ENCODE peak calls at places on chromosomes 2 and 18, in ten cellular contexts. F is heart left ventricle; K is neural crest cell; D is psoas muscle; U is OCI-LY7; G is AG04450; E is choroid plexus epithelial cell; X is GM06990; P is CD8-positive, alpha-beta T cell; A is upper lobe of right lung. J is an unnamed sample.
A peak's percentile ranks its signal among the peaks of the same experiment; 100 is the strongest.

GRCh38 chr2:212770240-212770639 is 231.6 kb upstream of the ERBB4 start:
- DNase-seq in D (no peak), P (no peak), E (no peak), A (no peak), U (no peak), X (no peak), F (no peak), K (no peak), G (no peak), J (no peak)

GRCh38 chr2:25480561-25480960 is 138.8 kb upstream of the DNMT3A start:
- DNase-seq in A (no peak), F (no peak), D (no peak), U (no peak), G (no peak), K (no peak), X (no peak), E (no peak), P (no peak), J (no peak)

GRCh38 chr2:158507141-158507540 is 50.4 kb downstream of the PKP4 start:
- DNase-seq in F (no peak), X (peak; percentile 41), P (no peak), K (no peak), E (no peak), G (no peak), U (no peak), A (no peak), D (no peak), J (no peak)

GRCh38 chr2:84486436-84487115 is 27.5 kb upstream of the SUCLG1 start:
- DNase-seq in G (no peak), U (no peak), X (no peak), E (peak; percentile 47), P (no peak), K (no peak), D (no peak), F (no peak), A (no peak), J (no peak)

GRCh38 chr2:74333175-74333574 is 10.0 kb downstream of the SLC4A5 start:
- DNase-seq in G (peak; percentile 3), A (no peak), E (peak; percentile 74), X (no peak), U (peak; percentile 36), F (no peak), P (no peak), K (no peak), D (no peak), J (no peak)

GRCh38 chr2:233463586-233463985 is 103.0 kb downstream of the USP40 start:
- DNase-seq in U (no peak), A (no peak), K (no peak), E (no peak), G (no peak), D (no peak), P (no peak), X (no peak), F (peak; percentile 21), J (no peak)

GRCh38 chr2:64459575-64459974 is 5.6 kb downstream of the LGALSL start:
- DNase-seq in K (no peak), P (no peak), G (no peak), X (no peak), D (no peak), E (no peak), A (no peak), U (no peak), F (no peak), J (no peak)

GRCh38 chr2:191625016-191625415 is 52.9 kb upstream of the NABP1 start:
- DNase-seq in K (no peak), P (peak; percentile 29), D (no peak), X (peak; percentile 39), A (peak; percentile 62), U (peak; percentile 60), E (peak; percentile 86), F (no peak), G (no peak), J (no peak)

GRCh38 chr2:223954401-223954800 is 2.9 kb upstream of the MRPL44 start:
- DNase-seq in A (no peak), X (no peak), K (no peak), P (no peak), E (peak; percentile 96), D (no peak), G (peak; percentile 60), F (no peak), U (no peak), J (no peak)

GRCh38 chr2:147843421-147843863 is 1.4 kb upstream of the ACVR2A start:
- DNase-seq in G (no peak), X (no peak), P (no peak), K (no peak), D (no peak), U (no peak), A (no peak), F (no peak), E (no peak), J (no peak)

GRCh38 chr2:72126186-72127100 is 21.2 kb downstream of the CYP26B1 start:
- DNase-seq in A (no peak), X (no peak), P (no peak), G (no peak), D (no peak), E (no peak), F (no peak), K (no peak), U (peak; percentile 8), J (no peak)

GRCh38 chr18:55321268-55322175 is 266.5 kb downstream of the TCF4 start:
- DNase-seq in G (peak; percentile 75), D (peak; percentile 95), X (peak; percentile 94), P (peak; percentile 20), U (peak; percentile 79), F (peak; percentile 96), K (peak; percentile 81), A (peak; percentile 92), E (peak; percentile 97), J (no peak)

GRCh38 chr2:201259216-201259615 is 1.1 kb upstream of the CASP8 start:
- DNase-seq in D (no peak), X (no peak), G (no peak), E (no peak), F (no peak), K (no peak), P (no peak), A (no peak), U (no peak), J (no peak)

GRCh38 chr2:1817256-1818127 is 73.2 kb upstream of the PXDN start:
- DNase-seq in E (peak; percentile 76), K (peak; percentile 66), D (peak; percentile 90), P (peak; percentile 37), X (no peak), A (peak; percentile 88), U (peak; percentile 19), G (peak; percentile 93), F (peak; percentile 93), J (peak; percentile 74)

GRCh38 chr2:161136696-161137324 is 23.4 kb upstream of the TANK start:
- DNase-seq in E (peak; percentile 73), P (peak; percentile 28), D (no peak), K (no peak), X (peak; percentile 56), F (no peak), U (peak; percentile 77), A (no peak), G (peak; percentile 13), J (no peak)

GRCh38 chr2:163982938-163983337 is 247.1 kb upstream of the FIGN start:
- DNase-seq in F (no peak), X (no peak), G (no peak), A (no peak), D (no peak), E (no peak), U (no peak), P (no peak), K (no peak), J (no peak)
- TF ChIP-seq CTCF in F (no peak), X (no peak), G (no peak), A (no peak), D (no peak), E (no peak), U (no peak), P (no peak), K (no peak), J (no peak)

DNA sequence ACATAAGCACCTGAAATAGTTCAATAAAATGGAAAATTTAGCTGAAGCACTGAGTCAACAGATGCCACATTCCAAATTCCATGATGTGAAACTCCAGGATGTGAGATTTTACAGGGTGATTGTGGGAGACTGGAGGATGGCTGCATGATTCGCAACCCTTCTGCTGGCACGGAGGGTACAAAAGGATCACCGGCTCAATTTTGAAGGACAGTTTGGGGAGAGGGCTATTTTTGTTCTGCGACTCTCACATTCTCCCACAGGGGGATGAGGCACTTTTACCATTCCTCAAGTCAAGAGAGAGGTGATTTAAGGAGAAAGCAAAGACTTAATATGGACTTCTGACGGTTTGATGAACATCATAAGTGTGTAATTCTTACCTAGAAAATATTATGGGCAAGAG is 138.1 kb upstream of the CWC22 start:
- DNase-seq in D (no peak), E (no peak), P (no peak), F (no peak), U (no peak), G (no peak), A (no peak), X (no peak), K (no peak), J (no peak)
- TF ChIP-seq CTCF in D (no peak), E (no peak), P (no peak), F (no peak), U (no peak), G (no peak), A (no peak), X (no peak), K (no peak), J (no peak)

DNA sequence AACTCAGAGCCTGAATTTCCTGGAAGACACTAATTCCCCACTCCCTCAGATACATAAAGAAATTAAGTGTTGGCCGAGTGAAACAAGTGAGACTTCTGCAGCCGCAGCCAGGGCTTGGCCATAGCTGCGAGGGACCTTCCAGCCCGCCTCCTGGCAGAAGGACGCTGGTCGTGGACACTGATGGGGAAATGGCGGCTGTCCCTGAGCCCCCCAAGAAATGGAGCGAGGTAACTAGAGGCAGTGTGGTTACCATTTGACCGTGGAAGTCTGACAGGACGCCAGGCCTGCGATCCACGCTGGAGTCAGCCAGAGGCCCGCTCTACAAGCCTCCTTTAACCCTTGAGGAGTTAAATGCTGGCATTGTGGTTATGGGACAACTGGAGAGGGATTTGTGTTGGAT is 173.4 kb downstream of the BCL2 start:
- DNase-seq in G (no peak), F (no peak), E (no peak), P (no peak), A (no peak), X (no peak), K (no peak), U (no peak), D (no peak), J (no peak)
- TF ChIP-seq CTCF in G (no peak), F (no peak), E (no peak), P (no peak), A (no peak), X (no peak), K (no peak), U (no peak), D (no peak), J (no peak)

DNA sequence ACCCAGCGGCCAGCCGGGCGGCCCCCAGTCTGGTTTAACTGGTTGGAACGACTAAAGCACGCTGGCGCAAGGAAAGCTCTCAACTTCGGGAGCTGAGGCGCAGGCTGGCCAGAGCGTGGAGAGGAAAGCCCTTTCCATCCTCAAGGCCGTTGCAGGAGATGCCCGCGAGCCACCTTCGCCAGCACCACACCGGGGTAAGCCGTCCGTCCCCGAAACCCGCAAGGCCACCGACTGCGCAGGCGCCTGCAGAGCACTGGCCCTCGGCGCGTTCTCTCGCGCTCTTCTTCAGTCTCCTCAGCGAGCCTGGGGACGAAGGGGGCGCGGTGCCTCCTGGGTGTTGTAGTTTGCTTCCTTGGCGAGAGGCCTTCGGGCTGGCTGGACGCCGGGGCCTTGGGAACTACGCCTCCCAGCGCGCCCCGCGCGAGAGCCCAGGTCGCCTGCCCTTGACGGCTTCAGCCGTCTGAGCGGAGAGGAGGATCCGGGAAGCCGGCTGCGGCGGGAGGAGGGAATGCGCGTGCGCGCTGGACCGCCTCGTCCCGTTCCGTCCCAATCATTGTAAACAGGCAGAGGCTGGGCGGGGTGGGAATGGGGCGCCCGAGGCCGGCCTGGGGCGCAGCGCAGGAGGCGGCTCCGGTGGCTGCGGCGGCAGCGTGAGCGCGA is at the start of gene RALBP1:
- DNase-seq in A (peak; percentile 100), K (peak; percentile 97), D (peak; percentile 100), F (peak; percentile 100), U (peak; percentile 99), P (peak; percentile 96), E (peak; percentile 100), X (peak; percentile 100), G (peak; percentile 99), J (peak; percentile 78)
- TF ChIP-seq CTCF in A (no peak), K (no peak), D (no peak), F (no peak), U (peak; percentile 23), P (no peak), E (no peak), X (peak; percentile 43), G (peak; percentile 0), J (peak; percentile 22)

J was measured in D721Med.